ENCODE peak calls at places on chromosome 1, in six cellular contexts. J is AML-193; V is activated naive CD4-positive, alpha-beta T cell treated with anti-CD3 and anti-CD28 coated beads for 36 hours; U is mammary epithelial cell; Q is NCI-H1694; D is stimulated activated CD8-positive, alpha-beta memory T cell treated with anti-CD3 and anti-CD28 coated beads, Interleukin-4, amount 100 ng/mL, for 48 hours. Z is an unnamed sample.

GRCh38 chr1:60577036-60577435 is 503.5 kb upstream of the C1orf87 start:
- DNase-seq in J (no peak), V (no peak), U (no peak), Q (no peak), D (no peak), Z (no peak)

GRCh38 chr1:228090613-228091081 is 8.1 kb downstream of the ARF1 start:
- DNase-seq in J (no peak), V (no peak), U (no peak), Q (no peak), D (no peak), Z (peak)

GRCh38 chr1:182604128-182604834 is at the start of gene RGS16:
- DNase-seq in J (peak), V (peak), U (peak), Q (peak), D (peak), Z (peak)

GRCh38 chr1:91278754-91279153 is 125.9 kb downstream of the HFM1 start:
- DNase-seq in J (peak), V (no peak), U (peak), Q (peak), D (no peak), Z (no peak)

GRCh38 chr1:98188769-98189168 is 267.9 kb upstream of the DPYD start:
- DNase-seq in J (no peak), V (no peak), U (peak), Q (no peak), D (no peak), Z (no peak)

GRCh38 chr1:112687361-112687760 is 12.9 kb downstream of the MOV10 start:
- DNase-seq in J (no peak), V (no peak), U (peak), Q (no peak), D (no peak), Z (no peak)

GRCh38 chr1:204549313-204549712 is 33.1 kb downstream of the MDM4 start:
- DNase-seq in J (no peak), V (no peak), U (no peak), Q (no peak), D (no peak), Z (no peak)

GRCh38 chr1:24702511-24703293 is 42.5 kb upstream of the CLIC4 start:
- DNase-seq in J (no peak), V (no peak), U (peak), Q (no peak), D (no peak), Z (no peak)